ENCODE peak calls at places on chromosomes 16 and 17, in six cellular contexts. V is HCT116, Z is GM12878, Q is A549, O is SK-N-SH, X is WTC11. T is an unnamed sample.

GRCh38 chr16:57186630-57187507 is 740 bp downstream of the RSPRY1 start:
- DNase-seq in V (no peak), Z (no peak), X (no peak), Q (peak; percentile 22), O (peak; percentile 32), T (peak; percentile 45)

GRCh38 chr17:57911834-57912673 is 43.2 kb downstream of the CUEDC1 start:
- DNase-seq in Q (peak; percentile 59), V (peak; percentile 87), X (no peak), Z (no peak), O (no peak), T (no peak)

GRCh38 chr17:78127240-78127887 is 1.2 kb downstream of the TMC6 start:
- DNase-seq in O (peak; percentile 58), X (no peak), Z (no peak), Q (no peak), V (no peak), T (peak; percentile 91)

GRCh38 chr17:48057626-48058025 is 9.5 kb downstream of the NFE2L1 start:
- DNase-seq in X (no peak), V (no peak), Z (no peak), Q (no peak), O (no peak), T (no peak)

GRCh38 chr16:86516618-86517003 is 6.3 kb downstream of the FOXF1 start:
- DNase-seq in Z (no peak), O (no peak), Q (no peak), V (no peak), X (no peak), T (no peak)

GRCh38 chr17:49502258-49502657 is 7.2 kb downstream of the NGFR start:
- DNase-seq in O (no peak), X (no peak), Q (no peak), V (no peak), Z (no peak), T (no peak)

GRCh38 chr16:25699069-25699468 is 7.3 kb downstream of the HS3ST4 start:
- DNase-seq in Z (no peak), O (no peak), V (no peak), X (no peak), Q (no peak), T (peak; percentile 54)

GRCh38 chr16:79659352-79659751 is 58.8 kb upstream of the MAF start:
- DNase-seq in V (no peak), Q (no peak), X (no peak), Z (no peak), O (no peak), T (no peak)

GRCh38 chr16:9114842-9115241 is 23.4 kb downstream of the HAPSTR1 start:
- DNase-seq in V (no peak), Z (no peak), O (no peak), X (no peak), Q (no peak), T (no peak)

GRCh38 chr17:74141612-74142011 is 61.9 kb upstream of the RPL38 start:
- DNase-seq in X (no peak), Z (no peak), V (no peak), O (no peak), Q (no peak), T (no peak)

GRCh38 chr16:4489030-4489429 is 12.8 kb downstream of the HMOX2 start:
- DNase-seq in Z (no peak), O (no peak), V (no peak), Q (no peak), X (no peak), T (no peak)

GRCh38 chr17:80106176-80106575 is 4.8 kb downstream of the GAA start:
- DNase-seq in Z (no peak), O (peak; percentile 48), X (no peak), V (no peak), Q (no peak), T (no peak)

GRCh38 chr16:7140899-7141298 is 191.7 kb upstream of the RBFOX1 start:
- DNase-seq in Q (peak; percentile 6), V (no peak), O (no peak), X (no peak), Z (no peak), T (peak; percentile 1)

GRCh38 chr16:89422527-89422904 is 67.8 kb downstream of the ANKRD11 start:
- DNase-seq in Q (no peak), V (no peak), O (no peak), Z (peak; percentile 85), X (no peak), T (no peak)

GRCh38 chr17:70564006-70564620 is 394.8 kb downstream of the KCNJ2 start:
- DNase-seq in Z (no peak), Q (no peak), X (no peak), V (no peak), O (no peak), T (no peak)

GRCh38 chr17:70563301-70563820 is 394.0 kb downstream of the KCNJ2 start:
- DNase-seq in X (no peak), O (no peak), Z (no peak), V (no peak), Q (no peak), T (no peak)

GRCh38 chr17:70560471-70560870 is 391.1 kb downstream of the KCNJ2 start:
- DNase-seq in Q (no peak), O (no peak), V (no peak), Z (no peak), X (no peak), T (no peak)

GRCh38 chr17:70558821-70559220 is 389.5 kb downstream of the KCNJ2 start:
- DNase-seq in O (no peak), Q (no peak), X (no peak), V (no peak), Z (no peak), T (peak; percentile 2)

GRCh38 chr17:70562137-70562536 is 392.8 kb downstream of the KCNJ2 start:
- DNase-seq in X (no peak), Z (no peak), V (no peak), O (no peak), Q (no peak), T (no peak)
- TF ChIP-seq MAX in X (no peak), Z (no peak), V (no peak), O (no peak), Q (no peak), T (no peak)

DNA sequence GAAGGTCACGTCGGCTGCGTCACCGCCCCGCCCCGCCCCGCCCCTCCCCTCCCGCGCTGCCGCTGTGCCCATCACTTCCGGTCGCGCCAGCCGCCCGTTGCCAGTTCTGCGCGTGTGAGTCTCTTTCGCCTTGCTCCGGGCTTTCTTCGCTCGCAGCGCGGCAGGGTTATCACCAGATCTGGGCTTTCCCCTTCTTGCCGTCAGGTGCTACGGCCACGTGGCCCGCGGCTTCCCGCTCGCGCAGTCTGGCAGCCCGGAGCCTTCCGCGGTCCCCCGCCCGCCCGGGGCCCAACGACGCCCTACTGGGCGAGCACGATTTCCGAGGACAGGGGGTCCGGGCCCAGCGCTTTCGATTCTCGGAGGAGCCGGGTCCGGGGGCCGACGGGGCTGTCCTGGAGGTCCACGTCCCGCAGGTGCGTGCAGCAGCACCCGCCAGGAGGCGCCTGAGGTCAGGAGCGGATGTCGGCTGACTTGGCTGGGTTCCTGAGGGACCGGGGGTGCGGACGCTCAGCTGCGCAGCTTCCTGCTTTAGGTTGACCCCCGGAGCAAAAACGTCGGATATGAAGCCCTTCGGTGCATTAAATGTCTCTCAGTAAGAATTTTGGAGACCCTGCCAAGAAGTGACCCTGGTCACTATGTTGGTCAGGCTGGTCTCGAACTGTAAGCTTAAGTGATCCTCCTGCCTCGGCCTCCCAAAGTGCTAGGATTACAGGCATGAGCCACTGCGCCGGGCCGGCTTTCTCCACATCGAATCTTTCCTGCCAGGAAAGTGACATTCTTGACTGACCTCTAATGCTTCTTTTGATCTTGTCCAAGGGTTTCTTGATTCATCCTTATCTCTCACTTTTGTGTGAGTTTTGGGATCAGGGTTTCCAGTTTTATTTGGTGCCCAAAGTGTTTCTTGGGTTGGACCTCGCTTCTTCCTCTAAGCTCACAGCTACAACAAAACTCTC is at the start of gene METTL23:
- DNase-seq in X (peak; percentile 70), V (no peak), O (peak; percentile 89), Z (no peak), Q (peak; percentile 81), T (peak; percentile 86)
- TF ChIP-seq MAX in X (no peak), V (peak; percentile 83), O (peak; percentile 69), Z (peak; percentile 93), Q (peak; percentile 81), T (peak; percentile 57)

DNA sequence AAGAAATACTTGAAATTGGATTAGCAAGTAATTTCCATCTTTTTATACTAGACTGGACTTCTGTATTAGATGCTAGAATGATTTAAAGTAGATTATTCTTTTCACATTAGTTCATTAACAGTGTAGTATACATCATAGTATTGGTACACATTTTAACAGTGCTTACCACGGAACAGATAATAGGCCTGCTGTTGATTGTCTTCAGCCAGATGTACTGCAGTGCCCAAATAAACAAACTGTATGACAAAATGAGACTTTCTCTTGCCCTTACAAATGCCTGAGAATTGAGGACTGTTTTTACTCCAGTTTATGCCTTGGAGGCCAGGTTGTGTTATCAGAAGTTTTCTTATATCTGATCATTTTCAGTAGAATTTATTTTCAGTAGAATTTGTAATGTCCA is 631 bp downstream of the EVI2A start:
- DNase-seq in X (no peak), Z (no peak), O (peak; percentile 10), V (no peak), Q (no peak), T (peak; percentile 53)
- TF ChIP-seq MAX in X (no peak), Z (no peak), O (no peak), V (no peak), Q (no peak), T (no peak)

DNA sequence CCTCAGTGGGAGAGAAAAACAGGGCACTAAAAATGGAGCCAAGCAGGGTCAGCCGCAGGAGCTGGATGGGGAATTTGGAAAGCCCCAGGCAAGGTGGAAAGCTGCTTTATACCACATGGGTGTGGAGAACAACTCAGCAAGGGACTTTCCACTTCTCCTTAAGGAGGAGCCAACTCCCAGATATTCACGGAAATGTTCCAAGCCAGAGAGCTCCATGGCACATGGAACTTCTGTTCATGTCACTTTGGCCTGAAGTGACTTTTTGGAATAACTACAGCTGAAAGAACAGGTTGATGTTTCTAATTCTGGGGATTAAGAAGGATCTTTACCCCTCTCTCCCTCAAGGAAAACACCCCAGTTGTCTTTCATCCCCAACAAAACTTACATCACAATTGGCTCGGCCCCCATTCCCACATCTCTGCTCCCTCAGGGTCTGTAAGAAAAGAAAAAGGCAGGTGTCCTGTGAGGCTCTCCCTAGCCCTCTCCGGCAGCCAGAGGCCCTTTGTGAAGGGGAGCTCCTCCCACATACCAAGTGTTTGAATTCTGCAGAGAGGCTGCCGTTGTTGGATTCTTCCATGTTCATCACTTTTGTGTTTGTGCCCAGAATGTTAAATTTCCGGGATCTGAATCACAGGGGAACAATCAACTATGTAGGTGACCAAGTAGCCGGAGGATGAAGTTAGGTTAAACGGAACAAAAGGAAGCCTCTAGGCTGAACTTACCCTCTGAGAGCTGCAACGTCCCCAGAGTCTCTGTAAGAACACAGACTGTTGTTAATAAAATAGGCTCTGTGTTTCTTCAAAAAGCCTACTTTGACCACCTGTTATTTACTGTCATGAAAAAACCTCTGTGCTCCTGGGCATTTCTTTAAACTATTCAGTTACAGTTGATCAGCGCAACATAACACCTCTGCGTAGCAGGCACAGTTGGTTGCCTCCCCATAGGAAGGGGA is 41.0 kb downstream of the STAT5A start:
- DNase-seq in V (no peak), Z (no peak), O (no peak), X (peak; percentile 76), Q (peak; percentile 95), T (no peak)
- TF ChIP-seq MAX in V (no peak), Z (no peak), O (peak; percentile 28), X (no peak), Q (peak; percentile 95), T (no peak)

GRCh38 chr17:36133629-36134259 is 30.1 kb downstream of the CCL4 start:
- DNase-seq in Z (no peak), O (no peak), X (no peak), Q (peak; percentile 12), V (no peak), T (no peak)
- TF ChIP-seq MAX in Z (no peak), O (no peak), X (no peak), Q (no peak), V (no peak), T (no peak)